ENCODE peak calls at places on chromosomes 4 and X, in eight cellular contexts. One of them, this sample, is unnamed.

GRCh38 chr4:19429684-19430083 is 822.0 kb upstream of the SLIT2 start:
- DNase-seq in stimulated activated CD8-positive, alpha-beta memory T cell treated with anti-CD3 and anti-CD28 coated beads, Interleukin-7, amount 100 ng/mL, for 4 hours: no peak
- DNase-seq in stimulated activated CD4-positive, alpha-beta T cell treated with anti-CD3 and anti-CD28 coated beads, Interleukin-4, amount 100 ng/mL, for 1 hour: no peak
- DNase-seq in amniotic stem cell: no peak
- DNase-seq in naive thymus-derived CD4-positive, alpha-beta T cell: no peak
- DNase-seq in cardiac muscle cell: no peak
- DNase-seq in AG04450: no peak
- DNase-seq in CD8-positive, alpha-beta T cell: no peak
- DNase-seq in this sample: no peak

GRCh38 chr4:10346023-10346422 is 111.2 kb downstream of the ZNF518B start:
- DNase-seq in stimulated activated CD8-positive, alpha-beta memory T cell treated with anti-CD3 and anti-CD28 coated beads, Interleukin-7, amount 100 ng/mL, for 4 hours: no peak
- DNase-seq in stimulated activated CD4-positive, alpha-beta T cell treated with anti-CD3 and anti-CD28 coated beads, Interleukin-4, amount 100 ng/mL, for 1 hour: no peak
- DNase-seq in amniotic stem cell: no peak
- DNase-seq in naive thymus-derived CD4-positive, alpha-beta T cell: no peak
- DNase-seq in cardiac muscle cell: no peak
- DNase-seq in AG04450: no peak
- DNase-seq in CD8-positive, alpha-beta T cell: no peak
- DNase-seq in this sample: no peak

GRCh38 chr4:100268807-100269206 is 78.5 kb upstream of the DDIT4L start:
- DNase-seq in stimulated activated CD8-positive, alpha-beta memory T cell treated with anti-CD3 and anti-CD28 coated beads, Interleukin-7, amount 100 ng/mL, for 4 hours: no peak
- DNase-seq in stimulated activated CD4-positive, alpha-beta T cell treated with anti-CD3 and anti-CD28 coated beads, Interleukin-4, amount 100 ng/mL, for 1 hour: no peak
- DNase-seq in amniotic stem cell: no peak
- DNase-seq in naive thymus-derived CD4-positive, alpha-beta T cell: no peak
- DNase-seq in cardiac muscle cell: no peak
- DNase-seq in AG04450: no peak
- DNase-seq in CD8-positive, alpha-beta T cell: no peak
- DNase-seq in this sample: no peak

GRCh38 chr4:15066140-15066539 is 63.9 kb downstream of the CPEB2 start:
- DNase-seq in stimulated activated CD8-positive, alpha-beta memory T cell treated with anti-CD3 and anti-CD28 coated beads, Interleukin-7, amount 100 ng/mL, for 4 hours: no peak
- DNase-seq in stimulated activated CD4-positive, alpha-beta T cell treated with anti-CD3 and anti-CD28 coated beads, Interleukin-4, amount 100 ng/mL, for 1 hour: no peak
- DNase-seq in amniotic stem cell: no peak
- DNase-seq in naive thymus-derived CD4-positive, alpha-beta T cell: no peak
- DNase-seq in cardiac muscle cell: peak
- DNase-seq in AG04450: no peak
- DNase-seq in CD8-positive, alpha-beta T cell: no peak
- DNase-seq in this sample: no peak

GRCh38 chrX:17495052-17495451 is 120.1 kb downstream of the NHS start:
- DNase-seq in stimulated activated CD8-positive, alpha-beta memory T cell treated with anti-CD3 and anti-CD28 coated beads, Interleukin-7, amount 100 ng/mL, for 4 hours: no peak
- DNase-seq in stimulated activated CD4-positive, alpha-beta T cell treated with anti-CD3 and anti-CD28 coated beads, Interleukin-4, amount 100 ng/mL, for 1 hour: no peak
- DNase-seq in amniotic stem cell: no peak
- DNase-seq in naive thymus-derived CD4-positive, alpha-beta T cell: no peak
- DNase-seq in cardiac muscle cell: no peak
- DNase-seq in AG04450: no peak
- DNase-seq in CD8-positive, alpha-beta T cell: no peak
- DNase-seq in this sample: no peak

GRCh38 chr4:130747842-130748241 is 1651.9 kb downstream of the C4orf33 start:
- DNase-seq in stimulated activated CD8-positive, alpha-beta memory T cell treated with anti-CD3 and anti-CD28 coated beads, Interleukin-7, amount 100 ng/mL, for 4 hours: no peak
- DNase-seq in stimulated activated CD4-positive, alpha-beta T cell treated with anti-CD3 and anti-CD28 coated beads, Interleukin-4, amount 100 ng/mL, for 1 hour: no peak
- DNase-seq in amniotic stem cell: peak
- DNase-seq in naive thymus-derived CD4-positive, alpha-beta T cell: no peak
- DNase-seq in cardiac muscle cell: no peak
- DNase-seq in AG04450: no peak
- DNase-seq in CD8-positive, alpha-beta T cell: no peak
- DNase-seq in this sample: no peak

GRCh38 chr4:26047795-26048194 is 133.8 kb downstream of the SMIM20 start:
- DNase-seq in stimulated activated CD8-positive, alpha-beta memory T cell treated with anti-CD3 and anti-CD28 coated beads, Interleukin-7, amount 100 ng/mL, for 4 hours: no peak
- DNase-seq in stimulated activated CD4-positive, alpha-beta T cell treated with anti-CD3 and anti-CD28 coated beads, Interleukin-4, amount 100 ng/mL, for 1 hour: no peak
- DNase-seq in amniotic stem cell: no peak
- DNase-seq in naive thymus-derived CD4-positive, alpha-beta T cell: no peak
- DNase-seq in cardiac muscle cell: no peak
- DNase-seq in AG04450: no peak
- DNase-seq in CD8-positive, alpha-beta T cell: no peak
- DNase-seq in this sample: no peak

GRCh38 chr4:25857403-25857802 is 5.4 kb downstream of the SEL1L3 start:
- DNase-seq in stimulated activated CD8-positive, alpha-beta memory T cell treated with anti-CD3 and anti-CD28 coated beads, Interleukin-7, amount 100 ng/mL, for 4 hours: no peak
- DNase-seq in stimulated activated CD4-positive, alpha-beta T cell treated with anti-CD3 and anti-CD28 coated beads, Interleukin-4, amount 100 ng/mL, for 1 hour: no peak
- DNase-seq in amniotic stem cell: no peak
- DNase-seq in naive thymus-derived CD4-positive, alpha-beta T cell: no peak
- DNase-seq in cardiac muscle cell: no peak
- DNase-seq in AG04450: no peak
- DNase-seq in CD8-positive, alpha-beta T cell: no peak
- DNase-seq in this sample: no peak

GRCh38 chrX:154542723-154543424 is 3.8 kb downstream of the G6PD start:
- DNase-seq in stimulated activated CD8-positive, alpha-beta memory T cell treated with anti-CD3 and anti-CD28 coated beads, Interleukin-7, amount 100 ng/mL, for 4 hours: peak
- DNase-seq in stimulated activated CD4-positive, alpha-beta T cell treated with anti-CD3 and anti-CD28 coated beads, Interleukin-4, amount 100 ng/mL, for 1 hour: no peak
- DNase-seq in amniotic stem cell: no peak
- DNase-seq in naive thymus-derived CD4-positive, alpha-beta T cell: no peak
- DNase-seq in cardiac muscle cell: no peak
- DNase-seq in AG04450: no peak
- DNase-seq in CD8-positive, alpha-beta T cell: no peak
- DNase-seq in this sample: peak

GRCh38 chr4:152462047-152462446 is 73.8 kb downstream of the FBXW7 start:
- DNase-seq in stimulated activated CD8-positive, alpha-beta memory T cell treated with anti-CD3 and anti-CD28 coated beads, Interleukin-7, amount 100 ng/mL, for 4 hours: no peak
- DNase-seq in stimulated activated CD4-positive, alpha-beta T cell treated with anti-CD3 and anti-CD28 coated beads, Interleukin-4, amount 100 ng/mL, for 1 hour: no peak
- DNase-seq in amniotic stem cell: no peak
- DNase-seq in naive thymus-derived CD4-positive, alpha-beta T cell: no peak
- DNase-seq in cardiac muscle cell: no peak
- DNase-seq in AG04450: no peak
- DNase-seq in CD8-positive, alpha-beta T cell: no peak
- DNase-seq in this sample: no peak

GRCh38 chrX:151825927-151826471 is 86.7 kb upstream of the MAGEA4 start:
- DNase-seq in stimulated activated CD8-positive, alpha-beta memory T cell treated with anti-CD3 and anti-CD28 coated beads, Interleukin-7, amount 100 ng/mL, for 4 hours: no peak
- DNase-seq in stimulated activated CD4-positive, alpha-beta T cell treated with anti-CD3 and anti-CD28 coated beads, Interleukin-4, amount 100 ng/mL, for 1 hour: no peak
- DNase-seq in amniotic stem cell: peak
- DNase-seq in naive thymus-derived CD4-positive, alpha-beta T cell: no peak
- DNase-seq in cardiac muscle cell: no peak
- DNase-seq in AG04450: peak
- DNase-seq in CD8-positive, alpha-beta T cell: no peak
- DNase-seq in this sample: no peak

GRCh38 chr4:155509619-155510018 is 132.9 kb upstream of the MAP9 start:
- DNase-seq in stimulated activated CD8-positive, alpha-beta memory T cell treated with anti-CD3 and anti-CD28 coated beads, Interleukin-7, amount 100 ng/mL, for 4 hours: no peak
- DNase-seq in stimulated activated CD4-positive, alpha-beta T cell treated with anti-CD3 and anti-CD28 coated beads, Interleukin-4, amount 100 ng/mL, for 1 hour: no peak
- DNase-seq in amniotic stem cell: no peak
- DNase-seq in naive thymus-derived CD4-positive, alpha-beta T cell: no peak
- DNase-seq in cardiac muscle cell: no peak
- DNase-seq in AG04450: no peak
- DNase-seq in CD8-positive, alpha-beta T cell: no peak
- DNase-seq in this sample: no peak

GRCh38 chr4:90572996-90573395 is 445.8 kb downstream of the CCSER1 start:
- DNase-seq in stimulated activated CD8-positive, alpha-beta memory T cell treated with anti-CD3 and anti-CD28 coated beads, Interleukin-7, amount 100 ng/mL, for 4 hours: no peak
- DNase-seq in stimulated activated CD4-positive, alpha-beta T cell treated with anti-CD3 and anti-CD28 coated beads, Interleukin-4, amount 100 ng/mL, for 1 hour: no peak
- DNase-seq in amniotic stem cell: no peak
- DNase-seq in naive thymus-derived CD4-positive, alpha-beta T cell: no peak
- DNase-seq in cardiac muscle cell: no peak
- DNase-seq in AG04450: no peak
- DNase-seq in CD8-positive, alpha-beta T cell: no peak
- DNase-seq in this sample: no peak

GRCh38 chr4:79682801-79683217 is 274.8 kb upstream of the GK2 start:
- DNase-seq in stimulated activated CD8-positive, alpha-beta memory T cell treated with anti-CD3 and anti-CD28 coated beads, Interleukin-7, amount 100 ng/mL, for 4 hours: no peak
- DNase-seq in stimulated activated CD4-positive, alpha-beta T cell treated with anti-CD3 and anti-CD28 coated beads, Interleukin-4, amount 100 ng/mL, for 1 hour: no peak
- DNase-seq in amniotic stem cell: no peak
- DNase-seq in naive thymus-derived CD4-positive, alpha-beta T cell: no peak
- DNase-seq in cardiac muscle cell: no peak
- DNase-seq in AG04450: no peak
- DNase-seq in CD8-positive, alpha-beta T cell: no peak
- DNase-seq in this sample: no peak

GRCh38 chr4:181966084-181966483 is 277.1 kb upstream of the TENM3 start:
- DNase-seq in stimulated activated CD8-positive, alpha-beta memory T cell treated with anti-CD3 and anti-CD28 coated beads, Interleukin-7, amount 100 ng/mL, for 4 hours: no peak
- DNase-seq in stimulated activated CD4-positive, alpha-beta T cell treated with anti-CD3 and anti-CD28 coated beads, Interleukin-4, amount 100 ng/mL, for 1 hour: no peak
- DNase-seq in amniotic stem cell: no peak
- DNase-seq in naive thymus-derived CD4-positive, alpha-beta T cell: no peak
- DNase-seq in cardiac muscle cell: no peak
- DNase-seq in AG04450: no peak
- DNase-seq in CD8-positive, alpha-beta T cell: no peak
- DNase-seq in this sample: no peak

GRCh38 chrX:42602566-42602965 is 175.4 kb downstream of the PPP1R2C start:
- DNase-seq in stimulated activated CD8-positive, alpha-beta memory T cell treated with anti-CD3 and anti-CD28 coated beads, Interleukin-7, amount 100 ng/mL, for 4 hours: no peak
- DNase-seq in stimulated activated CD4-positive, alpha-beta T cell treated with anti-CD3 and anti-CD28 coated beads, Interleukin-4, amount 100 ng/mL, for 1 hour: no peak
- DNase-seq in amniotic stem cell: no peak
- DNase-seq in naive thymus-derived CD4-positive, alpha-beta T cell: no peak
- DNase-seq in cardiac muscle cell: no peak
- DNase-seq in AG04450: no peak
- DNase-seq in CD8-positive, alpha-beta T cell: no peak
- DNase-seq in this sample: no peak

GRCh38 chrX:150155396-150156048 is 207.6 kb upstream of the MAMLD1 start:
- DNase-seq in stimulated activated CD8-positive, alpha-beta memory T cell treated with anti-CD3 and anti-CD28 coated beads, Interleukin-7, amount 100 ng/mL, for 4 hours: no peak
- DNase-seq in stimulated activated CD4-positive, alpha-beta T cell treated with anti-CD3 and anti-CD28 coated beads, Interleukin-4, amount 100 ng/mL, for 1 hour: no peak
- DNase-seq in amniotic stem cell: peak
- DNase-seq in naive thymus-derived CD4-positive, alpha-beta T cell: no peak
- DNase-seq in cardiac muscle cell: peak
- DNase-seq in AG04450: peak
- DNase-seq in CD8-positive, alpha-beta T cell: no peak
- DNase-seq in this sample: no peak

GRCh38 chr4:116024954-116025708 is 911.7 kb upstream of the NDST4 start:
- DNase-seq in stimulated activated CD8-positive, alpha-beta memory T cell treated with anti-CD3 and anti-CD28 coated beads, Interleukin-7, amount 100 ng/mL, for 4 hours: no peak
- DNase-seq in stimulated activated CD4-positive, alpha-beta T cell treated with anti-CD3 and anti-CD28 coated beads, Interleukin-4, amount 100 ng/mL, for 1 hour: no peak
- DNase-seq in amniotic stem cell: no peak
- DNase-seq in naive thymus-derived CD4-positive, alpha-beta T cell: no peak
- DNase-seq in cardiac muscle cell: peak
- DNase-seq in AG04450: no peak
- DNase-seq in CD8-positive, alpha-beta T cell: no peak
- DNase-seq in this sample: no peak

GRCh38 chr4:110886856-110887255 is 264.0 kb upstream of the PITX2 start:
- DNase-seq in stimulated activated CD8-positive, alpha-beta memory T cell treated with anti-CD3 and anti-CD28 coated beads, Interleukin-7, amount 100 ng/mL, for 4 hours: no peak
- DNase-seq in stimulated activated CD4-positive, alpha-beta T cell treated with anti-CD3 and anti-CD28 coated beads, Interleukin-4, amount 100 ng/mL, for 1 hour: no peak
- DNase-seq in amniotic stem cell: no peak
- DNase-seq in naive thymus-derived CD4-positive, alpha-beta T cell: no peak
- DNase-seq in cardiac muscle cell: no peak
- DNase-seq in AG04450: no peak
- DNase-seq in CD8-positive, alpha-beta T cell: no peak
- DNase-seq in this sample: no peak

GRCh38 chr4:113884655-113885054 is 94.8 kb downstream of the ARSJ start:
- DNase-seq in stimulated activated CD8-positive, alpha-beta memory T cell treated with anti-CD3 and anti-CD28 coated beads, Interleukin-7, amount 100 ng/mL, for 4 hours: no peak
- DNase-seq in stimulated activated CD4-positive, alpha-beta T cell treated with anti-CD3 and anti-CD28 coated beads, Interleukin-4, amount 100 ng/mL, for 1 hour: no peak
- DNase-seq in amniotic stem cell: no peak
- DNase-seq in naive thymus-derived CD4-positive, alpha-beta T cell: no peak
- DNase-seq in cardiac muscle cell: no peak
- DNase-seq in AG04450: no peak
- DNase-seq in CD8-positive, alpha-beta T cell: no peak
- DNase-seq in this sample: no peak